ENCODE peak calls at places on chromosomes 5 and 9, in four cellular contexts. L is naive thymus-derived CD4-positive, alpha-beta T cell; T is testis; N is aorta. U is an unnamed sample. For H3K4me1, the result is how much of the 10 kb centered on the place peaks cover.

GRCh38 chr5:72067682-72068470 is 39.4 kb upstream of the MAP1B start:
- DNase-seq in L (no peak), T (no peak), N (no peak), U (no peak)

GRCh38 chr5:71948206-71948605 is 159.1 kb upstream of the MAP1B start:
- DNase-seq in L (no peak), T (no peak), N (no peak), U (no peak)

GRCh38 chr5:82405166-82405565 is 127.0 kb upstream of the RPS23 start:
- DNase-seq in L (no peak), T (no peak), N (no peak), U (no peak)

GRCh38 chr5:126837907-126838539 is 61.1 kb downstream of the LMNB1 start:
- DNase-seq in L (no peak), T (no peak), N (no peak), U (no peak)

GRCh38 chr5:123047706-123048105 is 11.2 kb upstream of the PPIC start:
- DNase-seq in L (no peak), T (no peak), N (no peak), U (no peak)

GRCh38 chr5:25255128-25255527 is 610.4 kb upstream of the CDH10 start:
- DNase-seq in L (no peak), T (no peak), N (no peak), U (no peak)

GRCh38 chr5:137412136-137412535 is 87.0 kb downstream of the SPOCK1 start:
- DNase-seq in L (no peak), T (no peak), N (no peak), U (no peak)

GRCh38 chr5:79456890-79457583 is 56.9 kb downstream of the HOMER1 start:
- DNase-seq in L (no peak), T (no peak), N (no peak), U (no peak)

GRCh38 chr9:108394726-108395125 is 461.1 kb downstream of the ACTL7B start:
- DNase-seq in L (no peak), T (no peak), N (no peak), U (no peak)

GRCh38 chr9:110728058-110728457 is 59.5 kb downstream of the MUSK start:
- DNase-seq in L (no peak), T (no peak), N (no peak), U (no peak)

DNA sequence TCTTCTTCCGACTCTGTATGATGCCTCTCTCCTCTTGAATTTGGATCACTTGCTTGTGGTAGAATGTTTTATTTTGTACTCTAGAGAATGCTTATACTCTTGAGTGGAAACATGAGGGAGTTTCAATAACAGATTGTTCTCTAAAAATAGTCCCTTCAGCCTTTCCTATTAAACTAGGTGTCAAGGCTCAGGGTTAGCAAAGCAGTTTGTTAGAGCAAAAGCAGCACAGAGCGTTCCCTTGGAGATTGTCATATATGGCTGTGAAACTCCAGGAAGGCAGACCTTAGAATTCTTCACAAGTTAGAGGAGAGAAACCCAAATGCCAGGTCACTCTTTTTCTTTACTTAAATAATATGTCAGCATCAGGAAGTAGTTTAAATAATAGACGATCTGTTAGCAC is 33.0 kb downstream of the MAMDC2 start:
- DNase-seq in L (no peak), T (peak), N (no peak), U (no peak)
- H3K27ac ChIP-seq in L (no peak), T (peak), N (no peak), U (no peak)

GRCh38 chr9:127522727-127523126 is 71.4 kb downstream of the LRSAM1 start:
- DNase-seq in L (no peak), T (no peak), N (no peak), U (no peak)

GRCh38 chr9:127521919-127522304 is 70.6 kb downstream of the LRSAM1 start:
- DNase-seq in L (no peak), T (no peak), N (no peak), U (no peak)

GRCh38 chr9:127524373-127524772 is 73.1 kb downstream of the LRSAM1 start:
- DNase-seq in L (no peak), T (no peak), N (no peak), U (no peak)

GRCh38 chr9:127520941-127521918 is 69.9 kb downstream of the LRSAM1 start:
- DNase-seq in L (no peak), T (peak), N (peak), U (no peak)

DNA sequence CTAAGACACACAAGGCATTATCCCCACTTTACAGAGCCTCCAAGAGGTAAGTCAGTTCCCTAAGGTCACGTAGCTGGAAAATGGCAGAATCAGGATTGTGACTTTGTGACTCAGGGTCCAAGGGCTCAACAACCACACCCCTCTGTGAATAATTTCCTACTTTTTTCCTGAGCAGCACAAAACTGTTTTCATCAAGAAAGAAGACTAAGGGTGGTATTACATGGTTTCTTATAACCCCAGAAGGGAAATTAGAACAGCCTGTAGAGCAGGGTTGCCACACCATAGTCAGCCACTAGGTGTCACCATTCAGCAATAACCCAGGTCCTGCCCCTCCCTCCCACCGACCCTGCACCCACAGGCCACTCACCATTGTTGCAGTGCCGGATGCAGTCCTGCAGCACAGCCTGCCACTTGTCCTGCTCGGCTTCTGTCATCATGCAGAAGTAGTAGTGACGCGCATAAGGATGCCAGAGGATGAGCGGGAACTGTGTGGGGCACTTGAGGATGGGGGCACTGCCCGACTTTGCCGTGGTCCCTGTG is 72.1 kb downstream of the LRSAM1 start:
- DNase-seq in L (no peak), T (no peak), N (no peak), U (no peak)
- H3K4me1 ChIP-seq in L (under half), T (half or more), N (under half), U (under half)

GRCh38 chr5:172949426-172949825 is 9.8 kb upstream of the RPL26L1 start:
- DNase-seq in L (no peak), T (no peak), N (peak), U (no peak)

GRCh38 chr5:172952034-172952511 is 7.2 kb upstream of the RPL26L1 start:
- DNase-seq in L (no peak), T (no peak), N (no peak), U (no peak)

GRCh38 chr5:172953776-172954189 is 5.4 kb upstream of the RPL26L1 start:
- DNase-seq in L (no peak), T (no peak), N (no peak), U (no peak)

GRCh38 chr5:172950176-172950965 is 8.9 kb upstream of the RPL26L1 start:
- DNase-seq in L (no peak), T (no peak), N (peak), U (no peak)

DNA sequence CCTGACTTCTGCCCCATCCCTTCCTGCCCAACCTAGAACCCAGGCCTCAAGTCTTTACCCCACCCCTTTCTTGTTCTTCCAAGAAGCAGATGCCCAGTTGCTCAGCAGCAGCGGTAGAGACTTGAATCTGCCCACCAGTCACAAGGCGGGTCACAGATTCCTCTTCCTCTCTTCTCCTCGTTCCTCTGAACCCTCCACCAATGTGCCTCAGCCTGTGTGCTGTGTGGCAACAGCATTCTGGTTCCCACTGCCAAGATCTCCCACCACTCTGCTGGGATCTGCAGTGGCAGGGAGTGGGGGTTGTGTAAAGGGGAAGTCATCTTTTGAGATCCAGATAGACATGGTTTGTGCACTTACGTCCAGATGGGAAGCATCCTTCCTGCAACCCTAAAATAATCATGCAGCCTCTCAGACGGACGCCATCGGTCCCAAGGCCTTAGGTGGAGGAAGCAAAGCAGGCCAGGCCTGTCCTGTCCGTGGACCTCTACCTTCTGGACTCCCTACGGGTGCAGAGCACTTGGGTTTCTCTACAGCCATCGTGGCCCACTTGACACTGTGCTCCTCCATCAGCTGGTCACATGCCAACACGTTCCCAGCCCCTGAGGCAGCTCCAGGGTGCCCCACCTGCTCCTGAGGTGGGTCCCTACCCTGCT is 7.7 kb upstream of the RPL26L1 start:
- DNase-seq in L (no peak), T (no peak), N (no peak), U (no peak)
- H3K27ac ChIP-seq in L (no peak), T (no peak), N (peak), U (no peak)

DNA sequence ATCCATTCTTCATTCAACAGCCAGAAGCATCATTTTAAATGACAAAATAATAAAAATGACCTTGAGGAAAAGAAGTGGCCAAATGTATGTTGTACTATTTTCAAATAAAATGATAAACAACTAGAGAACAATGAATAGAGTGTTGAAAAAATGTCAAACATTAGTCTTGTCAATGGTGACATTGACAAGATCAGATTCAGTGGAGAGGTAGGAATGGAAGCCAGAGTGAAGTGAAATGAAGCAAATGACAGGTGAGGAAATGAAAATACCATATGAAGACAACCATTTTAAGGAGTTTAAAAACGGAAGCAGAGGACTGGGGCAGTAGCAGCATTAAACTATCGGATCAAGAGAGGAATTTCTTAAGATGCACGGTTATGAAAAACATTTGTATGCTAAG is 38.2 kb upstream of the COX7C start:
- DNase-seq in L (no peak), T (no peak), N (no peak), U (no peak)
- H3K4me1 ChIP-seq in L (under half), T (under half), N (under half), U (under half)

GRCh38 chr5:172160506-172160905 is 27.5 kb downstream of the STK10 start:
- DNase-seq in L (no peak), T (no peak), N (no peak), U (no peak)
- H3K27ac ChIP-seq in L (peak), T (no peak), N (no peak), U (no peak)

DNA sequence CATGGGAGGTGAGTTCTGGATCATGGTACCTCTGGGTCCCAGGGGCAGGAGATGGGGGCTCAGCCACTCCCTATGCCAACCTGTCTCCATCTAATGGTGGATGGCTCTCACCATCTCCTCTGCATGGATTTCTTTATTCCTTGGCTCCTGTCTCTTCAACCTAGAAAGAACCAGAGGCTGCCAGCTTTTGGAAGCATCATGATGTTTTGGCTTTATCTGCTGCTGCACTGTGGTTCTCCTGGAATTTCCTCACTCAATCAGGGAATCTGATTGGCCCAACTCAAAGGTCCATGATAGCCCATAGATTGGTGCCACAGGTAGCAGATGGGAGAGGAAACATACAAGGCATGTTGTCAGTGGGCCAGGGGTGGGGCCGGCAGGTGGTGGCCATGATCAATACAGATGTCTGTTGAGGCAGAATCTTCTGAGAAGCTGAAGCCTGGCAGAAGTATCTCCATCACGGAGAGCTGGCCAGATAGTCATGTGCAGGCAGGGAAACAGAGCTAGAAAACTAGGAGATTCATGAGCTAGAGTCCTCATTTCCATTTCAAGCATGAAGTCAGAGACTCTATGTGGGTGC is 158.2 kb downstream of the MACROH2A1 start:
- DNase-seq in L (no peak), T (no peak), N (peak), U (no peak)
- H3K4me1 ChIP-seq in L (under half), T (under half), N (under half), U (under half)

GRCh38 chr5:79821-80220 is 12.1 kb upstream of the PLEKHG4B start:
- DNase-seq in L (no peak), T (no peak), N (no peak), U (no peak)

GRCh38 chr5:81391-82021 is 10.5 kb upstream of the PLEKHG4B start:
- DNase-seq in L (no peak), T (no peak), N (no peak), U (no peak)

GRCh38 chr5:82570-82969 is 9.4 kb upstream of the PLEKHG4B start:
- DNase-seq in L (no peak), T (no peak), N (no peak), U (no peak)

GRCh38 chr5:83029-83428 is 8.9 kb upstream of the PLEKHG4B start:
- DNase-seq in L (no peak), T (no peak), N (no peak), U (no peak)

DNA sequence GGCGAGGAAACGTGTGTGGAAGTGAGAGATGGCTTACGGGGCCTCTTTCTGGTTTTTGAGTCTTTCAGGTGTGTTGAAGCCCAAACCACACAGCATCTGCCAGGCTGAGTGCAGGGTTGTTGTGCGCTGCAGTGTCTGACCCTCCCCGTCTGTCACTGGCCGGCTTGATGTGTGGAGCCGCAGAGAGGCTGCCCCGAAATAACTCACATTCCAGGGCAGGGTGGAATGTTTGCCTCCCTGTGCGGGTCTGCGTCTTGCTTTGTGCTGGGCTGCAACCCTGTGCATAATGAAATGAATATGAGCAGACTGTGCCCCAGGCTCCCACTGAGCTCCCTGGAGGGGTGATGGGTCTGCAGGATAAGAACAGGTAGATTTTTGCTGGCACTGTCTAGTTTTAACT is 9.9 kb upstream of the PLEKHG4B start:
- DNase-seq in L (no peak), T (no peak), N (no peak), U (no peak)
- H3K27ac ChIP-seq in L (no peak), T (no peak), N (no peak), U (no peak)

DNA sequence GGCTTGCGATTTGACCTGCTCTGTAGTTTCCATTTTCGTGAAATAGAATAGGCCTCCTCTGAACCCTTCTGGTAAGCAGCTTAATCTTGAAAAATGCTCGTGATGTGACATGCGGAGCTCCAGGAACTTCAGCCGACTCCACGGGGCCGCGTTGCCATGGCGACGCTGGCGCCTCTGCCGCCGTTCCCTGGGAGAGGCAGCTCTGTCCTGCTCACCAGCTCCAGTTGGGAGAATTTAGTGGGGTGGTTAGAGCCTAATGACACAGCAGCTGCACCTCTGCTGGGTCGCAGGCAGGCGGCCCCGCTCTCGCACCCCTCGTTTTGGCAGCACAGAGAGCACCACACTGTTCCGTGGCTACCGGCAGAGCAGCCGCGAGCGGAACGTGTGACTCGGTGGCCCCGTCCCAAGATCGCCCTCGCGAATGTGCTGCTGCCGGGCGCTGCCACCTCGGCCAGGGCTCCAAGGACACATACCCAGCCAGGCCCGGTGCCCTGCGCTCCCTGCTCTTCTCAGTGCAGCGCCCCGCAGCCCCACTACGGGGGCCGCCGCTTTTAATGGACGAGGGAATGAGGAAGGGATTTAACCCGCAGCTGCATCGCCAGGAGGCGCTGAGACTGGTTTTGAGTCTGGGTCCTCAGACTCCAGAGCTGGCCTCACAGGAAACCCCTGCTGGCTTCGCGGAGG is 131.2 kb upstream of the LMX1B start:
- DNase-seq in L (no peak), T (peak), N (peak), U (no peak)
- H3K4me1 ChIP-seq in L (under half), T (under half), N (under half), U (under half)

DNA sequence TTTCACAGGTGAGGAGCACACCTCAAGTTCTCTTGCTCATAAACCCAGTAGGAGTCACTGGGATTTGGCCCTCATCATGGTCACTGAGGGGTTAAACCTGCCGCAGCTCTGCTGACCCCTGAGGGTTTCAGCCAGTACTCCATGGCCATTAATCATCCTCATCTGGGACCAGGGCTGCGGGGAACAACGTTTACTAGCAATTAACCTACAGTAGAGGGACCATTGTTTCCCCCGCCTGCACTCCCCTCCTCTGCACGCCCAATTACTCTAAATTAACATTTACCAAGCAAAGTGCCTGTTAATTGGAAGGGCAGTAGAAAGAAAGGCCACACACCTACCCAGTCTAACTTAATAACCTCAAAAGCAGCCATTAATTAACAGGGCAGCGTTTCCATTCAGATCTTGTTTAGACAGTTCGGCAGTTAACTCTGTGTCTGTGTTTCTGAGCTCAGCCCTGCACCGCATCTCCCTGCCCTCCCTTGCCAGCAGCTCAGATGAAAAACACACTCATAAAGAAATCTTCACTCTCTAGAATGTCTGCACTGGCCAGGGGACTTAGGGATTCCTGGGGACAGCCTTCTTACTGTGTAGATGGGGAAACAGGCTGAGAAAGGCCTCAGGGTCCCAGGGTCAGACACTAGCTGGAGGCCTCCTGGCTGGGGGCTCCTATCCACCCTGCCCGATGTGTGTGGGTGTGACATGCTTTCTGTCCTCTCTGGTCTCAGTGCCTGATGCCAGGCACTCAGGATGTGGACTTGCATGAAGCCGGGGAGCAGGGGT is 51.6 kb downstream of the ALG2 start:
- DNase-seq in L (no peak), T (no peak), N (no peak), U (no peak)
- H3K27ac ChIP-seq in L (no peak), T (no peak), N (no peak), U (no peak)

U was measured in effector memory CD4-positive, alpha-beta T cell.